ENCODE peak calls at places on chromosomes 2 and 18, in eight cellular contexts. One of them, this sample, is unnamed.

GRCh38 chr2:18611184-18611583 is 21.8 kb upstream of the NT5C1B start:
- DNase-seq in left colon: no peak
- DNase-seq in HTR-8/SVneo: no peak
- DNase-seq in osteocyte: no peak
- DNase-seq in activated CD4-positive, alpha-beta T cell treated with anti-CD3 and anti-CD28 coated beads, Interleukin-2, amount 50 U/mL, for 4 hours: no peak
- DNase-seq in GM12891: no peak
- DNase-seq in T-helper 2 cell: no peak
- DNase-seq in spleen: no peak
- DNase-seq in this sample: no peak

GRCh38 chr18:59952283-59953007 is 52.6 kb downstream of the PMAIP1 start:
- DNase-seq in spleen: no peak
- DNase-seq in T-helper 2 cell: no peak
- DNase-seq in left colon: no peak
- DNase-seq in activated CD4-positive, alpha-beta T cell treated with anti-CD3 and anti-CD28 coated beads, Interleukin-2, amount 50 U/mL, for 4 hours: no peak
- DNase-seq in HTR-8/SVneo: no peak
- DNase-seq in osteocyte: no peak
- DNase-seq in GM12891: no peak
- DNase-seq in this sample: no peak

GRCh38 chr2:97792416-97792815 is 79.0 kb downstream of the ZAP70 start:
- DNase-seq in osteocyte: no peak
- DNase-seq in GM12891: no peak
- DNase-seq in spleen: no peak
- DNase-seq in left colon: no peak
- DNase-seq in T-helper 2 cell: no peak
- DNase-seq in HTR-8/SVneo: no peak
- DNase-seq in activated CD4-positive, alpha-beta T cell treated with anti-CD3 and anti-CD28 coated beads, Interleukin-2, amount 50 U/mL, for 4 hours: no peak
- DNase-seq in this sample: no peak

GRCh38 chr2:177598321-177598922 is 205.8 kb downstream of the AGPS start:
- DNase-seq in activated CD4-positive, alpha-beta T cell treated with anti-CD3 and anti-CD28 coated beads, Interleukin-2, amount 50 U/mL, for 4 hours: no peak
- DNase-seq in HTR-8/SVneo: no peak
- DNase-seq in left colon: no peak
- DNase-seq in spleen: no peak
- DNase-seq in T-helper 2 cell: no peak
- DNase-seq in GM12891: no peak
- DNase-seq in osteocyte: peak
- DNase-seq in this sample: no peak

GRCh38 chr2:206642075-206643025 is at the start of gene FAM237A:
- DNase-seq in left colon: no peak
- DNase-seq in GM12891: peak
- DNase-seq in osteocyte: peak
- DNase-seq in spleen: no peak
- DNase-seq in activated CD4-positive, alpha-beta T cell treated with anti-CD3 and anti-CD28 coated beads, Interleukin-2, amount 50 U/mL, for 4 hours: no peak
- DNase-seq in HTR-8/SVneo: peak
- DNase-seq in T-helper 2 cell: no peak
- DNase-seq in this sample: peak

GRCh38 chr18:35174093-35174731 is 66.6 kb upstream of the ZNF397 start:
- DNase-seq in spleen: no peak
- DNase-seq in activated CD4-positive, alpha-beta T cell treated with anti-CD3 and anti-CD28 coated beads, Interleukin-2, amount 50 U/mL, for 4 hours: no peak
- DNase-seq in GM12891: no peak
- DNase-seq in osteocyte: no peak
- DNase-seq in HTR-8/SVneo: no peak
- DNase-seq in left colon: no peak
- DNase-seq in T-helper 2 cell: no peak
- DNase-seq in this sample: no peak

GRCh38 chr2:162317910-162318279 is 589 bp downstream of the IFIH1 start:
- DNase-seq in left colon: peak
- DNase-seq in osteocyte: no peak
- DNase-seq in HTR-8/SVneo: no peak
- DNase-seq in spleen: peak
- DNase-seq in activated CD4-positive, alpha-beta T cell treated with anti-CD3 and anti-CD28 coated beads, Interleukin-2, amount 50 U/mL, for 4 hours: peak
- DNase-seq in GM12891: no peak
- DNase-seq in T-helper 2 cell: no peak
- DNase-seq in this sample: no peak

GRCh38 chr2:131081190-131081589 is 12.1 kb downstream of the FAM168B start:
- DNase-seq in GM12891: no peak
- DNase-seq in spleen: no peak
- DNase-seq in activated CD4-positive, alpha-beta T cell treated with anti-CD3 and anti-CD28 coated beads, Interleukin-2, amount 50 U/mL, for 4 hours: no peak
- DNase-seq in left colon: no peak
- DNase-seq in T-helper 2 cell: no peak
- DNase-seq in osteocyte: no peak
- DNase-seq in HTR-8/SVneo: no peak
- DNase-seq in this sample: no peak

GRCh38 chr2:142037744-142038143 is 93.1 kb downstream of the LRP1B start:
- DNase-seq in left colon: no peak
- DNase-seq in osteocyte: no peak
- DNase-seq in GM12891: no peak
- DNase-seq in T-helper 2 cell: no peak
- DNase-seq in activated CD4-positive, alpha-beta T cell treated with anti-CD3 and anti-CD28 coated beads, Interleukin-2, amount 50 U/mL, for 4 hours: no peak
- DNase-seq in spleen: no peak
- DNase-seq in HTR-8/SVneo: no peak
- DNase-seq in this sample: no peak

GRCh38 chr2:11669454-11670291 is at the start of gene NTSR2:
- DNase-seq in T-helper 2 cell: no peak
- DNase-seq in activated CD4-positive, alpha-beta T cell treated with anti-CD3 and anti-CD28 coated beads, Interleukin-2, amount 50 U/mL, for 4 hours: no peak
- DNase-seq in GM12891: no peak
- DNase-seq in osteocyte: no peak
- DNase-seq in left colon: no peak
- DNase-seq in HTR-8/SVneo: no peak
- DNase-seq in spleen: peak
- DNase-seq in this sample: no peak

GRCh38 chr2:217367464-217367863 is 507.6 kb upstream of the TNP1 start:
- DNase-seq in GM12891: no peak
- DNase-seq in left colon: no peak
- DNase-seq in activated CD4-positive, alpha-beta T cell treated with anti-CD3 and anti-CD28 coated beads, Interleukin-2, amount 50 U/mL, for 4 hours: no peak
- DNase-seq in spleen: no peak
- DNase-seq in HTR-8/SVneo: no peak
- DNase-seq in osteocyte: no peak
- DNase-seq in T-helper 2 cell: no peak
- DNase-seq in this sample: no peak

GRCh38 chr2:201447116-201447515 is 4.1 kb downstream of the TRAK2 start:
- DNase-seq in activated CD4-positive, alpha-beta T cell treated with anti-CD3 and anti-CD28 coated beads, Interleukin-2, amount 50 U/mL, for 4 hours: no peak
- DNase-seq in GM12891: no peak
- DNase-seq in T-helper 2 cell: no peak
- DNase-seq in spleen: no peak
- DNase-seq in HTR-8/SVneo: no peak
- DNase-seq in left colon: no peak
- DNase-seq in osteocyte: no peak
- DNase-seq in this sample: no peak

GRCh38 chr2:219619235-219619634 is 8.2 kb upstream of the SLC4A3 start:
- DNase-seq in GM12891: no peak
- DNase-seq in HTR-8/SVneo: no peak
- DNase-seq in T-helper 2 cell: no peak
- DNase-seq in activated CD4-positive, alpha-beta T cell treated with anti-CD3 and anti-CD28 coated beads, Interleukin-2, amount 50 U/mL, for 4 hours: no peak
- DNase-seq in spleen: no peak
- DNase-seq in left colon: no peak
- DNase-seq in osteocyte: no peak
- DNase-seq in this sample: no peak

GRCh38 chr2:37630298-37630697 is 41.1 kb downstream of the CDC42EP3 start:
- DNase-seq in spleen: no peak
- DNase-seq in HTR-8/SVneo: no peak
- DNase-seq in T-helper 2 cell: no peak
- DNase-seq in left colon: no peak
- DNase-seq in osteocyte: no peak
- DNase-seq in activated CD4-positive, alpha-beta T cell treated with anti-CD3 and anti-CD28 coated beads, Interleukin-2, amount 50 U/mL, for 4 hours: no peak
- DNase-seq in GM12891: no peak
- DNase-seq in this sample: no peak

GRCh38 chr2:241896746-241897201 is 27.2 kb downstream of the RTP5 start:
- DNase-seq in T-helper 2 cell: no peak
- DNase-seq in spleen: peak
- DNase-seq in HTR-8/SVneo: no peak
- DNase-seq in osteocyte: no peak
- DNase-seq in left colon: no peak
- DNase-seq in GM12891: no peak
- DNase-seq in activated CD4-positive, alpha-beta T cell treated with anti-CD3 and anti-CD28 coated beads, Interleukin-2, amount 50 U/mL, for 4 hours: no peak
- DNase-seq in this sample: peak

GRCh38 chr2:200297100-200297499 is 9.4 kb upstream of the SPATS2L start:
- DNase-seq in left colon: no peak
- DNase-seq in osteocyte: no peak
- DNase-seq in HTR-8/SVneo: no peak
- DNase-seq in GM12891: no peak
- DNase-seq in spleen: no peak
- DNase-seq in activated CD4-positive, alpha-beta T cell treated with anti-CD3 and anti-CD28 coated beads, Interleukin-2, amount 50 U/mL, for 4 hours: no peak
- DNase-seq in T-helper 2 cell: no peak
- DNase-seq in this sample: no peak

GRCh38 chr2:18671363-18671762 is 82.0 kb upstream of the NT5C1B start:
- DNase-seq in HTR-8/SVneo: no peak
- DNase-seq in osteocyte: no peak
- DNase-seq in GM12891: no peak
- DNase-seq in left colon: no peak
- DNase-seq in T-helper 2 cell: no peak
- DNase-seq in activated CD4-positive, alpha-beta T cell treated with anti-CD3 and anti-CD28 coated beads, Interleukin-2, amount 50 U/mL, for 4 hours: no peak
- DNase-seq in spleen: no peak
- DNase-seq in this sample: no peak

GRCh38 chr2:134173338-134174016 is 80.4 kb upstream of the MGAT5 start:
- DNase-seq in activated CD4-positive, alpha-beta T cell treated with anti-CD3 and anti-CD28 coated beads, Interleukin-2, amount 50 U/mL, for 4 hours: no peak
- DNase-seq in T-helper 2 cell: no peak
- DNase-seq in GM12891: no peak
- DNase-seq in osteocyte: no peak
- DNase-seq in left colon: peak
- DNase-seq in HTR-8/SVneo: no peak
- DNase-seq in spleen: no peak
- DNase-seq in this sample: no peak

GRCh38 chr2:170922683-170923494 is 6.2 kb upstream of the GORASP2 start:
- DNase-seq in left colon: no peak
- DNase-seq in HTR-8/SVneo: no peak
- DNase-seq in osteocyte: no peak
- DNase-seq in activated CD4-positive, alpha-beta T cell treated with anti-CD3 and anti-CD28 coated beads, Interleukin-2, amount 50 U/mL, for 4 hours: no peak
- DNase-seq in spleen: no peak
- DNase-seq in T-helper 2 cell: no peak
- DNase-seq in GM12891: no peak
- DNase-seq in this sample: no peak

GRCh38 chr2:54000524-54000923 is 29.7 kb upstream of the PSME4 start:
- DNase-seq in osteocyte: no peak
- DNase-seq in T-helper 2 cell: no peak
- DNase-seq in activated CD4-positive, alpha-beta T cell treated with anti-CD3 and anti-CD28 coated beads, Interleukin-2, amount 50 U/mL, for 4 hours: no peak
- DNase-seq in left colon: no peak
- DNase-seq in HTR-8/SVneo: no peak
- DNase-seq in spleen: no peak
- DNase-seq in GM12891: no peak
- DNase-seq in this sample: no peak

GRCh38 chr2:238162516-238163441 is 4.0 kb downstream of the ERFE start:
- DNase-seq in GM12891: peak
- DNase-seq in T-helper 2 cell: no peak
- DNase-seq in HTR-8/SVneo: no peak
- DNase-seq in activated CD4-positive, alpha-beta T cell treated with anti-CD3 and anti-CD28 coated beads, Interleukin-2, amount 50 U/mL, for 4 hours: no peak
- DNase-seq in spleen: peak
- DNase-seq in osteocyte: no peak
- DNase-seq in left colon: no peak
- DNase-seq in this sample: no peak

GRCh38 chr18:79572093-79572780 is 107.4 kb upstream of the CTDP1 start:
- DNase-seq in spleen: peak
- DNase-seq in GM12891: no peak
- DNase-seq in T-helper 2 cell: no peak
- DNase-seq in activated CD4-positive, alpha-beta T cell treated with anti-CD3 and anti-CD28 coated beads, Interleukin-2, amount 50 U/mL, for 4 hours: no peak
- DNase-seq in osteocyte: peak
- DNase-seq in HTR-8/SVneo: no peak
- DNase-seq in left colon: peak
- DNase-seq in this sample: no peak

GRCh38 chr2:102141915-102142828 is at the start of gene IL1R1:
- DNase-seq in T-helper 2 cell: no peak
- DNase-seq in spleen: peak
- DNase-seq in HTR-8/SVneo: peak
- DNase-seq in osteocyte: peak
- DNase-seq in GM12891: peak
- DNase-seq in activated CD4-positive, alpha-beta T cell treated with anti-CD3 and anti-CD28 coated beads, Interleukin-2, amount 50 U/mL, for 4 hours: no peak
- DNase-seq in left colon: peak
- DNase-seq in this sample: peak